ENCODE peak calls at places on chromosomes 11 and 22, in seven cellular contexts. One of them, this sample, is unnamed.

GRCh38 chr22:41367680-41368542 is 13.8 kb upstream of the TEF start:
- DNase-seq in epithelial cell of prostate: no peak
- DNase-seq in OCI-LY7: no peak
- DNase-seq in ovary: peak
- DNase-seq in spleen: no peak
- DNase-seq in body of pancreas: peak
- DNase-seq in right cardiac atrium: peak
- DNase-seq in this sample: peak

GRCh38 chr11:125954945-125955640 is 9.2 kb downstream of the VSIG10L2 start:
- DNase-seq in epithelial cell of prostate: no peak
- DNase-seq in OCI-LY7: no peak
- DNase-seq in ovary: no peak
- DNase-seq in spleen: no peak
- DNase-seq in body of pancreas: no peak
- DNase-seq in right cardiac atrium: peak
- DNase-seq in this sample: peak

GRCh38 chr22:47019012-47019790 is 256.8 kb downstream of the TBC1D22A start:
- DNase-seq in epithelial cell of prostate: no peak
- DNase-seq in OCI-LY7: no peak
- DNase-seq in ovary: peak
- DNase-seq in spleen: no peak
- DNase-seq in body of pancreas: no peak
- DNase-seq in right cardiac atrium: no peak
- DNase-seq in this sample: peak

GRCh38 chr22:27800250-27801131 is 1.1 kb downstream of the MN1 start:
- DNase-seq in epithelial cell of prostate: no peak
- DNase-seq in OCI-LY7: no peak
- DNase-seq in ovary: peak
- DNase-seq in spleen: no peak
- DNase-seq in body of pancreas: no peak
- DNase-seq in right cardiac atrium: peak
- DNase-seq in this sample: no peak

GRCh38 chr11:17479284-17480214 is 2.9 kb upstream of the ABCC8 start:
- DNase-seq in epithelial cell of prostate: no peak
- DNase-seq in OCI-LY7: no peak
- DNase-seq in ovary: no peak
- DNase-seq in spleen: no peak
- DNase-seq in body of pancreas: peak
- DNase-seq in right cardiac atrium: no peak
- DNase-seq in this sample: peak

GRCh38 chr11:33920838-33921613 is 29.1 kb upstream of the LMO2 start:
- DNase-seq in epithelial cell of prostate: no peak
- DNase-seq in OCI-LY7: peak
- DNase-seq in ovary: no peak
- DNase-seq in spleen: no peak
- DNase-seq in body of pancreas: no peak
- DNase-seq in right cardiac atrium: no peak
- DNase-seq in this sample: no peak

GRCh38 chr11:121479355-121479754 is 26.6 kb upstream of the SORL1-AS1 start:
- DNase-seq in epithelial cell of prostate: no peak
- DNase-seq in OCI-LY7: no peak
- DNase-seq in ovary: no peak
- DNase-seq in spleen: no peak
- DNase-seq in body of pancreas: no peak
- DNase-seq in right cardiac atrium: no peak
- DNase-seq in this sample: no peak

GRCh38 chr22:24232124-24232523 is 12.8 kb downstream of the GGT5 start:
- DNase-seq in epithelial cell of prostate: no peak
- DNase-seq in OCI-LY7: no peak
- DNase-seq in ovary: no peak
- DNase-seq in spleen: no peak
- DNase-seq in body of pancreas: no peak
- DNase-seq in right cardiac atrium: no peak
- DNase-seq in this sample: peak

GRCh38 chr22:49235463-49236300 is 592.0 kb downstream of the BRD1 start:
- DNase-seq in epithelial cell of prostate: no peak
- DNase-seq in OCI-LY7: no peak
- DNase-seq in ovary: no peak
- DNase-seq in spleen: peak
- DNase-seq in body of pancreas: no peak
- DNase-seq in right cardiac atrium: no peak
- DNase-seq in this sample: no peak

GRCh38 chr11:72217856-72218745 is 1.5 kb downstream of the FOLR2 start:
- DNase-seq in epithelial cell of prostate: no peak
- DNase-seq in OCI-LY7: no peak
- DNase-seq in ovary: no peak
- DNase-seq in spleen: no peak
- DNase-seq in body of pancreas: no peak
- DNase-seq in right cardiac atrium: no peak
- DNase-seq in this sample: no peak

GRCh38 chr22:19129871-19130270 is 1.2 kb upstream of the TSSK2 start:
- DNase-seq in epithelial cell of prostate: no peak
- DNase-seq in OCI-LY7: no peak
- DNase-seq in ovary: no peak
- DNase-seq in spleen: no peak
- DNase-seq in body of pancreas: no peak
- DNase-seq in right cardiac atrium: no peak
- DNase-seq in this sample: peak
- H3K27ac ChIP-seq in epithelial cell of prostate: peak
- H3K27ac ChIP-seq in OCI-LY7: no peak
- H3K27ac ChIP-seq in ovary: no peak
- H3K27ac ChIP-seq in spleen: no peak
- H3K27ac ChIP-seq in body of pancreas: no peak
- H3K27ac ChIP-seq in right cardiac atrium: no peak
- H3K27ac ChIP-seq in this sample: no peak

GRCh38 chr11:62553839-62554361 is 7.3 kb upstream of the AHNAK start:
- DNase-seq in epithelial cell of prostate: no peak
- DNase-seq in OCI-LY7: no peak
- DNase-seq in ovary: no peak
- DNase-seq in spleen: no peak
- DNase-seq in body of pancreas: no peak
- DNase-seq in right cardiac atrium: no peak
- DNase-seq in this sample: peak
- H3K27ac ChIP-seq in epithelial cell of prostate: peak
- H3K27ac ChIP-seq in OCI-LY7: no peak
- H3K27ac ChIP-seq in ovary: peak
- H3K27ac ChIP-seq in spleen: peak
- H3K27ac ChIP-seq in body of pancreas: peak
- H3K27ac ChIP-seq in right cardiac atrium: peak
- H3K27ac ChIP-seq in this sample: peak

GRCh38 chr11:73387594-73388021 is 11.4 kb downstream of the RELT start:
- DNase-seq in epithelial cell of prostate: no peak
- DNase-seq in OCI-LY7: no peak
- DNase-seq in ovary: no peak
- DNase-seq in spleen: no peak
- DNase-seq in body of pancreas: no peak
- DNase-seq in right cardiac atrium: peak
- DNase-seq in this sample: peak
- H3K27ac ChIP-seq in epithelial cell of prostate: no peak
- H3K27ac ChIP-seq in OCI-LY7: peak
- H3K27ac ChIP-seq in ovary: no peak
- H3K27ac ChIP-seq in spleen: peak
- H3K27ac ChIP-seq in body of pancreas: no peak
- H3K27ac ChIP-seq in right cardiac atrium: no peak
- H3K27ac ChIP-seq in this sample: no peak

GRCh38 chr11:65575568-65576231 is at the start of gene EHBP1L1:
- DNase-seq in epithelial cell of prostate: no peak
- DNase-seq in OCI-LY7: peak
- DNase-seq in ovary: peak
- DNase-seq in spleen: peak
- DNase-seq in body of pancreas: peak
- DNase-seq in right cardiac atrium: peak
- DNase-seq in this sample: peak
- H3K27ac ChIP-seq in epithelial cell of prostate: peak
- H3K27ac ChIP-seq in OCI-LY7: peak
- H3K27ac ChIP-seq in ovary: peak
- H3K27ac ChIP-seq in spleen: peak
- H3K27ac ChIP-seq in body of pancreas: peak
- H3K27ac ChIP-seq in right cardiac atrium: peak
- H3K27ac ChIP-seq in this sample: peak

DNA sequence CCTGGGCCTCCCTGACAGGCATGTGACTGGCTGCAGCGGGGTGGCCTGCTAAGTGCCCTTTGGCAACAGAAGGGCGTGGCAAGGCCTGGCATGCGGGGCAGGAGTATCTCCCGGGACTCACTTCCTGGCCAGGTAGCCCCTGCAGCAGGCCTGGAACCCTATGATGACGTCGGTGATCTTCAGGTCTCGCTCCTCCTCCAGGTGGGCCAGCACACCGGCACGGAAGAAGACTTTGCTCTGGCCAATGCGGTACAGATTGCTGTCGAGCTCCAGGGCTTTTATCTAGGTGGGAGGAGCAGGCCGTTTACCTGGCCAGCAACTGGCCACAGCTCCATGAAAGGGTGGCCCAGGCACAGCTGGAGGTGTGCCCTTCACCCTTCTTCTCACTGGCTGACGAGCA is 50.9 kb downstream of the APOL1 start:
- DNase-seq in epithelial cell of prostate: no peak
- DNase-seq in OCI-LY7: no peak
- DNase-seq in ovary: no peak
- DNase-seq in spleen: no peak
- DNase-seq in body of pancreas: no peak
- DNase-seq in right cardiac atrium: no peak
- DNase-seq in this sample: no peak
- H3K27ac ChIP-seq in epithelial cell of prostate: peak
- H3K27ac ChIP-seq in OCI-LY7: no peak
- H3K27ac ChIP-seq in ovary: no peak
- H3K27ac ChIP-seq in spleen: peak
- H3K27ac ChIP-seq in body of pancreas: no peak
- H3K27ac ChIP-seq in right cardiac atrium: no peak
- H3K27ac ChIP-seq in this sample: peak

DNA sequence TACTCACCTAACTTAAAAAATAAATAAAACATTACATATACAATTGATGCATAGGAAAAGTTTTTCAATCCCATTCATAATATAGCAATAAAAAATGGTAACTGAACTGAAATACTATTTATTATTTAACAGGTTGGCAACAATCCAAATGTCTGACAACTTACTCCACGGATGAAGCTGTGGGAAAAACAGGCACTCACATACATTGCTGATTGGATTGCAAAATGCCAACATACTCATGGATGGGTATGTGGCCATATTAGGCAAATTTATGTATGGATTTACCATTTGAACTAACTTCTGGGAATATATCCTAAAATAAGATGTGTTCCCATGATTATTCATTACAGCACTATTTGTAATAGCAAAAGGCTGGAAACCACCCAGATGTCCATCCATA is 3.2 kb upstream of the BIRC2 start:
- DNase-seq in epithelial cell of prostate: no peak
- DNase-seq in OCI-LY7: no peak
- DNase-seq in ovary: no peak
- DNase-seq in spleen: no peak
- DNase-seq in body of pancreas: no peak
- DNase-seq in right cardiac atrium: no peak
- DNase-seq in this sample: no peak
- H3K27ac ChIP-seq in epithelial cell of prostate: no peak
- H3K27ac ChIP-seq in OCI-LY7: no peak
- H3K27ac ChIP-seq in ovary: no peak
- H3K27ac ChIP-seq in spleen: no peak
- H3K27ac ChIP-seq in body of pancreas: no peak
- H3K27ac ChIP-seq in right cardiac atrium: no peak
- H3K27ac ChIP-seq in this sample: peak

DNA sequence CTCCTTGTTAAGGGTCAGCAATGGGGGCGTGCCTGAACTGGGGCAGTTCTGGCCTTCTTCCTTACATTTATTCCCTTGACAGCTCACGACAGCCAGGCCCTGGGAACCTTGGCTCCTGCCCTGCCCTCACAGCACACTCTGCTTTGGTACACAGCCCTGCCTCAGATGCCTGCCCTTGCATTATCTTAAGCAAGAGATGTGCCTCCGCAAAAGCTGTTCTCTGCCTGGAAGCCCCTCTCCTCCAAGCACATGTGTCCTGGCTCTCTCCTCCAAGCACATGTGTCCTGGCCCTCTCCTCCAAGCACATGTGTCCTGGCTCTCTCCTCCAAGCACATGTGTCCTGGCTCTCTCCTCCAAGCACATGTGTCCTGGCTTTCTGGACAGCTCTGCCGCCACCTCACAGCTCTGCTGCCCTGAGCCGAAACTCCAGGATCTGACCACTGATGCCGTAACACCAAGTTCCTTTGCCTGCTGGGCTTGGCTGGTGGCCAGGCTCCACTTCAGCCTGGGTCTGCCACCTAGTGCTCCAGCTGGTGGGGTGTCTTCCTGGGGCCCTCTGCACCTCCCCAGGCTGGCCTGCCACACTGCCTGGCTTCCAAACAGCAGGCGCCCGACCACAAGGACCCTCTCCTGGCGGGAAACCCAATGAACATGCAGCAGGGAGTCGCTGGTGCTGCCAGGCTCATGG is 53.1 kb downstream of the SCUBE1 start:
- DNase-seq in epithelial cell of prostate: no peak
- DNase-seq in OCI-LY7: no peak
- DNase-seq in ovary: peak
- DNase-seq in spleen: no peak
- DNase-seq in body of pancreas: peak
- DNase-seq in right cardiac atrium: peak
- DNase-seq in this sample: no peak
- H3K27ac ChIP-seq in epithelial cell of prostate: no peak
- H3K27ac ChIP-seq in OCI-LY7: no peak
- H3K27ac ChIP-seq in ovary: peak
- H3K27ac ChIP-seq in spleen: peak
- H3K27ac ChIP-seq in body of pancreas: no peak
- H3K27ac ChIP-seq in right cardiac atrium: no peak
- H3K27ac ChIP-seq in this sample: no peak